ENCODE peak calls at places on chromosomes 3 and 15, in six cellular contexts. H is sigmoid colon, S is A549, K is transverse colon, P is fibroblast of lung, A is ovary. U is an unnamed sample.

GRCh38 chr3:182940266-182940808 is 40.0 kb downstream of the DCUN1D1 start:
- DNase-seq in H (no peak), S (no peak), K (no peak), P (no peak), A (no peak), U (no peak)

GRCh38 chr3:52471371-52472238 is 16.2 kb downstream of the NISCH start:
- DNase-seq in H (no peak), S (peak), K (peak), P (peak), A (no peak), U (peak)

GRCh38 chr3:42473083-42473932 is 29.1 kb upstream of the VIPR1 start:
- DNase-seq in H (no peak), S (no peak), K (peak), P (peak), A (no peak), U (peak)

GRCh38 chr3:101530213-101531047 is 17.4 kb upstream of the SENP7 start:
- DNase-seq in H (no peak), S (no peak), K (no peak), P (no peak), A (no peak), U (no peak)

GRCh38 chr15:94400521-94401290 is 169.3 kb downstream of the MCTP2 start:
- DNase-seq in H (no peak), S (no peak), K (no peak), P (no peak), A (no peak), U (no peak)

GRCh38 chr15:82613764-82614163 is 33.4 kb downstream of the CPEB1 start:
- DNase-seq in H (no peak), S (no peak), K (no peak), P (no peak), A (no peak), U (no peak)

GRCh38 chr3:128353991-128354687 is 112.6 kb downstream of the DNAJB8 start:
- DNase-seq in H (peak), S (no peak), K (no peak), P (peak), A (no peak), U (peak)

GRCh38 chr3:99473321-99473751 is 165.1 kb upstream of the COL8A1 start:
- DNase-seq in H (no peak), S (no peak), K (no peak), P (peak), A (no peak), U (peak)

GRCh38 chr3:42476225-42477160 is 25.9 kb upstream of the VIPR1 start:
- DNase-seq in H (no peak), S (no peak), K (peak), P (no peak), A (no peak), U (no peak)

GRCh38 chr3:129419476-129419875 is 9.0 kb downstream of the EFCAB12 start:
- DNase-seq in H (no peak), S (no peak), K (no peak), P (no peak), A (no peak), U (no peak)

GRCh38 chr3:195904364-195904763 is 4.0 kb downstream of the TNK2 start:
- DNase-seq in H (peak), S (no peak), K (no peak), P (no peak), A (no peak), U (no peak)

GRCh38 chr3:195906865-195907729 is 1.3 kb downstream of the TNK2 start:
- DNase-seq in H (peak), S (no peak), K (peak), P (no peak), A (no peak), U (no peak)

GRCh38 chr3:195905970-195906864 is 2.1 kb downstream of the TNK2 start:
- DNase-seq in H (peak), S (no peak), K (no peak), P (peak), A (no peak), U (no peak)

GRCh38 chr3:195900426-195901355 is 7.7 kb downstream of the TNK2 start:
- DNase-seq in H (peak), S (no peak), K (peak), P (peak), A (no peak), U (no peak)

GRCh38 chr3:195903950-195904290 is 4.4 kb downstream of the TNK2 start:
- DNase-seq in H (peak), S (no peak), K (no peak), P (no peak), A (no peak), U (no peak)
- H3K27ac ChIP-seq in H (no peak), S (no peak), K (peak), P (no peak), A (no peak), U (no peak)

GRCh38 chr15:57253082-57253481 is 123.2 kb upstream of the CGNL1 start:
- DNase-seq in H (no peak), S (no peak), K (no peak), P (no peak), A (no peak), U (no peak)

GRCh38 chr15:57259511-57260143 is 116.7 kb upstream of the CGNL1 start:
- DNase-seq in H (no peak), S (no peak), K (peak), P (no peak), A (no peak), U (no peak)

GRCh38 chr15:57256941-57257340 is 119.4 kb upstream of the CGNL1 start:
- DNase-seq in H (no peak), S (no peak), K (no peak), P (no peak), A (no peak), U (no peak)

GRCh38 chr15:57251941-57252340 is 124.4 kb upstream of the CGNL1 start:
- DNase-seq in H (no peak), S (no peak), K (no peak), P (peak), A (no peak), U (no peak)

DNA sequence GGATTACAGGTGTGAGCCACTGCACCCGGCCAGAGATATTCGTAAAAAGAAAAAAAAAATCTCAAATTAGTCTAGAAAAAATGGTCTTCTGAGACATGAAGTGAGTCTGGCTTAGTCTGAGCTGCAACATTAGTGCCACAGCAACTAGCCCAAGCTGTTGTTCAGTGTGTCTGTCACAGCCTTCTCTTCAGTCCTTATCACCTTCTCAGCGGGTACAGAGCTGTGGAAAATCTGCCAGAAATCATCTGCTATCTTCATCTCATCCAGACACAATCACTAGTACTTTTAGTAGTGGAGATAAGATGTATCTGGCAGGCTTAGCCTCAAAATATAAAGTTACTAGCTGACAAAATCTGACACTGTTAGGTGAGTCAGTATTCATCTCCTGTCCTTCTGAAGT is 120.6 kb upstream of the CGNL1 start:
- DNase-seq in H (no peak), S (no peak), K (no peak), P (no peak), A (no peak), U (no peak)
- H3K27ac ChIP-seq in H (no peak), S (no peak), K (no peak), P (no peak), A (no peak), U (no peak)

GRCh38 chr15:35306361-35306981 is 221.4 kb upstream of the NANOGP8 start:
- DNase-seq in H (no peak), S (peak), K (peak), P (peak), A (no peak), U (peak)
- H3K27ac ChIP-seq in H (peak), S (peak), K (peak), P (peak), A (no peak), U (peak)

GRCh38 chr3:132418916-132419315 is 1.6 kb downstream of the DNAJC13 start:
- DNase-seq in H (no peak), S (no peak), K (no peak), P (peak), A (no peak), U (no peak)
- H3K27ac ChIP-seq in H (no peak), S (no peak), K (peak), P (peak), A (no peak), U (peak)

GRCh38 chr3:133820129-133820528 is 14.5 kb downstream of the SRPRB start:
- DNase-seq in H (no peak), S (no peak), K (no peak), P (no peak), A (no peak), U (no peak)
- H3K27ac ChIP-seq in H (no peak), S (no peak), K (no peak), P (no peak), A (no peak), U (no peak)

DNA sequence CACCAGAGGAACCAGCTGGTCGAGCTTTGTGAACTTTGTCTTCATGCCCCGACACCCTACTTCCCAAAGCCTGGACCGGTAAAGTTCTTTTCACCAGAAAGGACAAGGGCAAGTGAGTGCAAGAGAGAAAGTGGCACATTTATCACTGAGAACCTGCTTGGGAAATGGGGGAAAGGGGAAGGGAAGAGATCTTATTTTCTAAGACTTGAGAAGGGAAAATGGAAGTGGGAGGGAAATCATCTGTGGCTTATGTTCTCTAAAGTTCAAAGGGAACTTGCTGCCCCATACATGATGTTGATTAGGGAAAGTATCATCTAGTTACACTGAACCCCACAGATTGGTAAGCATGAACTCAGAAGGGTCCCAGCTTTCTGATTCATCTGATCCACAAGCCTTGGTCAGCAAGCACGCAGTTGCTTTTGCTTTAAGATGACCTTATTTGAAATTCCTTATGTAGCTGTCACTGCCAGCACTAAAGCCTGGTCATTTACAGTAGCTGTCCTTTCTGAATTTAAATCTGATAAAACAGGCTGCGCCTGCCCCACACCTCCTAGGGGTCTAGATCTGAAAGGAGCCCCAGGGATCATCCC is 199.4 kb upstream of the LPP start:
- DNase-seq in H (no peak), S (no peak), K (no peak), P (peak), A (no peak), U (peak)
- H3K27ac ChIP-seq in H (peak), S (peak), K (peak), P (peak), A (no peak), U (peak)

DNA sequence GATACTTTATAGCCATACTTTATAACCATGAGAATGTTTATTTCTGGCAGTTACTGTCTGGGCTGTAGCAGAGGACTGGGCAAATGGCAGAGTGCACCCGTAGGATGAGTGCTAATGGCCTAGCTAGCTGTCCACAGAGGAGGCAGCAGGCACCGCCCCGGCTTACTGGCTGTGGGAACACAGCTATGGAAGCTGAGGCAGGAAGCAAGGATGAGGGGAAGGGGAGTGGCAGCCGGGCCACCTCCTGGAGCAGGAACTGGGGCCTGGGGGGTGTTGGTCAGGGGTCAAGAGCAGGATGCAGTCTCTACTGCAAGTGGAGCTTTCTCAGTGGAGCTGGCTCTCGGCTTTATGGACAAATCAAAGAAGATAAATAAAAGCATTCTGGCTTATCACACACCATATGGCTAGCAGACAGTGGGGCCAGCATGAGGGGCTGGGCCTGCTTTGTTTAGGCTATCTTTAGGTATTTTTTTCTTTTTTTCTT is 316.8 kb upstream of the CTDSPL start:
- DNase-seq in H (no peak), S (no peak), K (no peak), P (no peak), A (no peak), U (no peak)
- H3K27ac ChIP-seq in H (no peak), S (no peak), K (no peak), P (no peak), A (peak), U (no peak)

DNA sequence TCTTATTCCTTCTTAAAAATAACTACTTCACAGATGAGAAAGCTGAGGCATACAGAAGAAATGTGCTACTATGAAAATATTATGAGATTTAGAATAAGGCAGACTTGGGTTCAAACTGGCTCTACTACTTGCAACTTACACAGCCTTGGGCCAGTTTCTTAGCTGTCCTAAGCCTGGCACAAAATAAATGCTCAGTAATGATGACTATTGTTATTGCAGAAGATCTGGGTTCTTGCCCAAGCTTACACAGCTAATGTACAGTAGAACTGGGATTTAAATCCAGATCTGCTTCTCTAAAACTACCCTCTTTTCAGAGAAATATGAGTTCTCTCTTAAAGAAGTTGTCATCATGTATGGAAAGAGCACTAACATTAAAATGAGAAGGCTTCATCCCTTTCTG is 228.2 kb upstream of the TPRG1 start:
- DNase-seq in H (no peak), S (no peak), K (no peak), P (peak), A (no peak), U (no peak)
- H3K27ac ChIP-seq in H (no peak), S (no peak), K (no peak), P (no peak), A (no peak), U (no peak)

DNA sequence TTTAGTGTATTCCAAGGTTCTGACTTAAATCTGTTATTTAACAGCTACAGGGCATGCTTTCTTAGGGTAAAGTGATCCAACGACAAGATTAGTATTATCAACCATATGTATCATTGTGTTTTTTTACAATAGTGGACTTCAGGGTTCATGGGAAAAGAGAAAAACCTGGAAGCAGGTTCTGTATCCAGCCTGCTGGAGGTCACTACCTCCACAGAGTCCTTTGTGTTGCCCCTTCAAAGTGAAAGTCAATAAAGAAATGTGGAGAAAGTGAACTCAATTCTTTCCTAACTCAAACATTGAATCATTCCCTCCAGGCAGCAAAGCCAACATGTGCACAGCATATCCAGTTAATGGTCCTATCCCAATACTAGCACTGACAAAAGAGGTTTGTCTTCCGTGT is 45.4 kb downstream of the FGF7 start:
- DNase-seq in H (no peak), S (no peak), K (no peak), P (peak), A (no peak), U (no peak)
- H3K27ac ChIP-seq in H (no peak), S (no peak), K (peak), P (no peak), A (no peak), U (no peak)